ENCODE peak calls at places on chromosomes 3 and 15, in nine cellular contexts. Z is uterus, X is heart right ventricle, L is GM23248, U is IMR-90, R is tibial artery, H is aorta, E is cardiac muscle cell, P is hepatocyte. Q is an unnamed sample.
A peak's percentile ranks its signal among the peaks of the same experiment; 100 is the strongest.

GRCh38 chr15:50144342-50145120 is 25.5 kb upstream of the ATP8B4 start:
- DNase-seq in H (no peak), R (no peak), U (no peak), L (no peak), X (no peak), E (no peak), Z (no peak), P (no peak), Q (no peak)

GRCh38 chr3:27485853-27486252 is 1.7 kb upstream of the SLC4A7 start:
- DNase-seq in U (no peak), Z (no peak), L (no peak), R (no peak), P (no peak), H (no peak), X (no peak), E (no peak), Q (no peak)

GRCh38 chr3:134477938-134478337 is 7.8 kb downstream of the ANAPC13 start:
- DNase-seq in L (no peak), E (no peak), U (no peak), Z (no peak), X (no peak), P (no peak), H (no peak), R (no peak), Q (no peak)

GRCh38 chr3:130968231-130968630 is 58.4 kb downstream of the ASTE1 start:
- DNase-seq in H (no peak), L (no peak), X (no peak), Z (no peak), R (no peak), P (no peak), U (peak; percentile 77), E (no peak), Q (no peak)

GRCh38 chr15:74433592-74434259 is at the start of gene SEMA7A:
- DNase-seq in H (peak; percentile 93), U (peak; percentile 71), E (peak; percentile 88), Z (peak; percentile 81), R (peak; percentile 89), P (peak; percentile 91), X (peak; percentile 84), L (peak; percentile 92), Q (peak; percentile 94)

GRCh38 chr15:80996247-80996646 is 4.5 kb upstream of the TLNRD1 start:
- DNase-seq in P (no peak), H (no peak), L (no peak), U (no peak), E (no peak), Z (no peak), R (no peak), X (no peak), Q (no peak)

GRCh38 chr3:68424796-68425460 is 507.4 kb downstream of the TAFA4 start:
- DNase-seq in U (no peak), P (peak; percentile 23), L (no peak), Z (no peak), R (no peak), X (no peak), H (no peak), E (no peak), Q (no peak)

GRCh38 chr15:71313806-71314205 is 198.5 kb downstream of the THSD4 start:
- DNase-seq in X (no peak), R (no peak), L (no peak), H (no peak), E (no peak), U (peak; percentile 82), Z (no peak), P (no peak), Q (no peak)

GRCh38 chr15:31974855-31975421 is 55.4 kb upstream of the CHRNA7 start:
- DNase-seq in P (peak; percentile 77), R (no peak), L (peak; percentile 50), Z (no peak), U (peak; percentile 0), H (no peak), X (no peak), E (peak; percentile 82), Q (no peak)

GRCh38 chr3:71723452-71724170 is 1.6 kb downstream of the EIF4E3 start:
- DNase-seq in P (no peak), E (no peak), Z (no peak), H (no peak), U (no peak), R (no peak), X (no peak), L (no peak), Q (no peak)

GRCh38 chr3:186121271-186121670 is 12.4 kb upstream of the ETV5 start:
- DNase-seq in R (no peak), Z (no peak), E (no peak), L (no peak), X (no peak), U (no peak), H (no peak), P (no peak), Q (no peak)

GRCh38 chr3:197802505-197803459 is 11.7 kb downstream of the LRCH3 start:
- DNase-seq in E (no peak), X (no peak), L (peak; percentile 63), U (no peak), P (no peak), Z (no peak), R (no peak), H (no peak), Q (no peak)

GRCh38 chr3:69510481-69511031 is 124.7 kb upstream of the FRMD4B start:
- DNase-seq in Z (no peak), L (no peak), H (no peak), P (no peak), R (no peak), E (no peak), X (no peak), U (no peak), Q (no peak)

GRCh38 chr3:72092778-72093177 is 307.8 kb upstream of the PROK2 start:
- DNase-seq in P (no peak), L (no peak), U (no peak), X (no peak), H (no peak), R (no peak), E (no peak), Z (no peak), Q (no peak)

GRCh38 chr3:118059096-118059495 is 975.5 kb downstream of the IGSF11 start:
- DNase-seq in R (no peak), P (no peak), Z (no peak), U (no peak), X (no peak), L (no peak), E (no peak), H (no peak), Q (no peak)

GRCh38 chr15:99070268-99070667 is 34.6 kb upstream of the SYNM start:
- DNase-seq in U (no peak), L (no peak), R (no peak), P (no peak), H (peak; percentile 45), Z (no peak), E (no peak), X (no peak), Q (no peak)

GRCh38 chr15:41429003-41429890 is 12.4 kb downstream of the RTF1 start:
- DNase-seq in H (no peak), R (no peak), L (no peak), E (no peak), X (no peak), U (peak; percentile 19), Z (no peak), P (peak; percentile 23), Q (no peak)

GRCh38 chr15:41424809-41425208 is 7.9 kb downstream of the RTF1 start:
- DNase-seq in E (no peak), X (no peak), Z (no peak), U (no peak), L (no peak), P (no peak), R (no peak), H (no peak), Q (no peak)

DNA sequence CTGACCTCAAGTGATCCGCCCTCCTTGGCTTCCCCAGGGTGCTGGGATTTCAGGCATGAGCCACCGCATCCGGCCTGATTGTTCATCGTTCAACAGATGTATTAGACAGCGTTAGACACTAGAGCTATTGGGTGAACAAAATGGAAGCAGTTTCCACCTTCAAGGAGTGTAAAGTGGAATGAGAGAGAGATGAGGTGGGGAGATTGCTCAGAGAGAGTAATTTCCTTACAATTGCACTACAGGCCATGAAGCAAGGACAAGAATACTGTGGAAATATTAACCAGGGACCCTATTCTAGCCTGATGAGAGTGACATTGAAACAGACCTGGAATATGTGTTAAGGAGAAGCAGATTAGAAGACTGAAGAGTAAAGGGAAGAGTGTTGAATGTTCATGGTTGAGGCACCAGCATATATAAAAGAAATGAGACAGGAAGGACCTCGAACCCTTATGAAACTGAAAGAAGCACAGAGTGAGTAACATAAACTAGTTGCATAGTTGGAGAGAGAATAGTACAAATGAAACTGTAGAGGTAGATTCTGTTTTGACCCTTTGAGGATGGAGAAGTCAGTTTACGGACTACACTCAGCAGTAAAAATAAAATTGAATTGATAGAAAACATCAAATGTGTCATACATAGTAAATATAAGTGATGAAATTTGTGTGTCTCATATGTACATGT is 7.2 kb downstream of the RTF1 start:
- DNase-seq in H (no peak), U (no peak), Z (no peak), E (no peak), R (no peak), P (no peak), L (no peak), X (no peak), Q (no peak)
- H3K27ac ChIP-seq in H (no peak overlapping the region), U (no peak overlapping the region), Z (no peak overlapping the region), E (no peak overlapping the region), R (no peak overlapping the region), P (no peak overlapping the region), L (no peak overlapping the region), X (no peak overlapping the region), Q (no peak overlapping the region)

DNA sequence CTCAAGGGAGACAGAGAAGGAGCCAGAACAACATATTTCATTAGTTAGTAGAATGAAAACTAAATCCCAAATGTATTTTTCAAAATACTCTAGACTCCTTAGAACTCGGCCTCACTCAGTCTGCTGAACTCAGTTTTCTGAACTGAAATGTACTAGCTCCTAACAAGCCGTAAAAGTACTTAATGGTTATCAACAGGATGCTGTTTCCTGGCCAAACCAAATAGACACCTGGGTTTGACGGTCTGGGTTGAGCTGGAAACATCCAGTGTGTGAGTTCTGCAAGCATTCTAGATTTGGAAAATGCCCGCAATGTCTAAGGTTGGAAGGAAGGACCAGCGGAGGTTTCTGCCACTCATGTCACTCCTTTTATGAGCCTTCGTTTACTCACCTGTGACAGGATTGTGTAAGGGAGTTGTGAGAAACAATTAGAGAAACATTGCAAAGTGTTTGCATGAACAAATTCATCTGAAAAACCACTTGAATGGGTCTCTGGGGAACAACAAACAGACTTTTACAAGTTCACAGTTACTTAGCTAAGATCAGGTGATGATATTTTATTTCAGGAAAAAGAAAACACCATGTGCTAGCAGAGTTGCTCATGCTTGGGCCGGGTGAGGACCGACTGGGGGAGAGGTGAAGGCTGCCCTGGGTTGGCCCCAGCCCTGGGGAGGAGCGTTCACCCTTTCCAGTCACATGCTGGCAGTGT is 151.0 kb downstream of the ALDH1A2 start:
- DNase-seq in Z (no peak), H (no peak), R (no peak), L (no peak), P (peak; percentile 16), U (no peak), X (no peak), E (no peak), Q (peak; percentile 83)
- H3K27ac ChIP-seq in Z (peak overlapping the region; percentile 77), H (no peak overlapping the region), R (no peak overlapping the region), L (no peak overlapping the region), P (no peak overlapping the region), U (no peak overlapping the region), X (no peak overlapping the region), E (no peak overlapping the region), Q (no peak overlapping the region)

GRCh38 chr15:89244512-89244869 is 712 bp downstream of the FANCI start:
- DNase-seq in X (no peak), R (no peak), U (peak; percentile 16), Z (no peak), H (no peak), L (no peak), P (no peak), E (peak; percentile 3), Q (no peak)
- H3K27ac ChIP-seq in X (no peak overlapping the region), R (no peak overlapping the region), U (peak overlapping the region; percentile 44), Z (no peak overlapping the region), H (no peak overlapping the region), L (peak overlapping the region; percentile 12), P (peak overlapping the region; percentile 14), E (no peak overlapping the region), Q (no peak overlapping the region)

GRCh38 chr3:177932346-177932745 is 603.9 kb upstream of the KCNMB2 start:
- DNase-seq in X (no peak), U (no peak), P (no peak), R (no peak), H (no peak), L (peak; percentile 33), Z (no peak), E (no peak), Q (no peak)
- H3K27ac ChIP-seq in X (no peak overlapping the region), U (no peak overlapping the region), P (no peak overlapping the region), R (no peak overlapping the region), H (no peak overlapping the region), L (no peak overlapping the region), Z (no peak overlapping the region), E (no peak overlapping the region), Q (no peak overlapping the region)

Q was measured in kidney.